ENCODE peak calls at places on chromosomes 3 and 15, in eight cellular contexts. E is neural progenitor cell; Q is ovary; H is CD8-positive, alpha-beta T cell; M is HCT116; S is stomach; C is Panc1; J is SK-N-SH. I is an unnamed sample.
A peak's percentile ranks its signal among the peaks of the same experiment; 100 is the strongest.

GRCh38 chr15:36365963-36366362 is 213.5 kb upstream of the CDIN1 start:
- DNase-seq in E (no peak), Q (no peak), H (no peak), M (no peak), S (no peak), C (no peak), J (no peak), I (no peak)

GRCh38 chr15:79028411-79028964 is 62.1 kb downstream of the RASGRF1 start:
- DNase-seq in E (peak; percentile 64), Q (no peak), H (no peak), M (peak; percentile 52), S (no peak), C (peak; percentile 52), J (peak; percentile 79), I (peak; percentile 56)

GRCh38 chr15:76176059-76176458 is 116.3 kb downstream of the TMEM266 start:
- DNase-seq in E (no peak), Q (no peak), H (no peak), M (no peak), S (no peak), C (no peak), J (no peak), I (no peak)

GRCh38 chr3:138009476-138010272 is at the start of gene CLDN18:
- DNase-seq in E (no peak), Q (no peak), H (no peak), M (no peak), S (peak; percentile 84), C (no peak), J (no peak), I (peak; percentile 58)

GRCh38 chr3:37183375-37183831 is 9.0 kb upstream of the LRRFIP2 start:
- DNase-seq in E (no peak), Q (no peak), H (no peak), M (peak; percentile 73), S (no peak), C (peak; percentile 86), J (no peak), I (no peak)

GRCh38 chr3:71589132-71589531 is 5.6 kb upstream of the FOXP1 start:
- DNase-seq in E (no peak), Q (no peak), H (no peak), M (no peak), S (no peak), C (no peak), J (no peak), I (no peak)

GRCh38 chr3:32181801-32182200 is 56.7 kb upstream of the CMTM8 start:
- DNase-seq in E (no peak), Q (no peak), H (no peak), M (no peak), S (no peak), C (no peak), J (no peak), I (no peak)

GRCh38 chr15:32867313-32867626 is 149.5 kb downstream of the GREM1 start:
- DNase-seq in E (no peak), Q (no peak), H (no peak), M (peak; percentile 68), S (no peak), C (no peak), J (no peak), I (peak; percentile 82)

GRCh38 chr3:125163739-125164601 is 48.6 kb downstream of the SLC12A8 start:
- DNase-seq in E (peak; percentile 43), Q (no peak), H (no peak), M (no peak), S (peak; percentile 71), C (peak; percentile 8), J (no peak), I (peak; percentile 66)

GRCh38 chr15:81596159-81596865 is 222.3 kb upstream of the TMC3 start:
- DNase-seq in E (no peak), Q (no peak), H (no peak), M (no peak), S (no peak), C (no peak), J (no peak), I (no peak)

GRCh38 chr3:177385831-177386301 is 188.6 kb upstream of the TBL1XR1 start:
- DNase-seq in E (no peak), Q (no peak), H (no peak), M (no peak), S (no peak), C (no peak), J (no peak), I (no peak)

GRCh38 chr15:93056836-93057235 is 32.2 kb downstream of the RGMA start:
- DNase-seq in E (no peak), Q (no peak), H (no peak), M (no peak), S (no peak), C (no peak), J (no peak), I (no peak)

DNA sequence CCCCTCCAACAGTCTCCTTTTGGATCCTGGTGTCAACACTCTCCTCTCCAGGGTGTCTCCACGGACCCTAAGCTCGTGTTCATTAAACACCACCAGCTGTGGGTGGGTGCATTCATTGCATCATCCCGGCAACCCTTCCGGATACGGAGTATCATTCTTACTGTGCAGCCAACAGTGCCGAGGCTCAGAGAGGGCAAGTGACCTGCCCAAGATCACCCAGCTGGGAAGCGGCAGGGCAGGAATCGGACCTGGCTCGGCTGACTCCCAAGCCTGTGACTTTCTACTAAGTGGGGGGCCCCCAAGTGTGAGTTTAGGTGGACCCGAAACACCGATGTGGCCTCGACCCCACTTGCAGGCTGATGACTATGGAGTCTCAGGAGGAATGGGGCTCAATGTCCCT is 20.4 kb downstream of the H1-8 start:
- DNase-seq in E (no peak), Q (no peak), H (no peak), M (no peak), S (no peak), C (no peak), J (no peak), I (no peak)
- H3K4me1 ChIP-seq in E (peaks cover 11% of the 10 kb centered on the region), Q (peaks cover 24% of the 10 kb centered on the region), H (no peaks in the 10 kb centered on the region), M (no peaks in the 10 kb centered on the region), S (peaks cover 37% of the 10 kb centered on the region), C (peaks cover 20% of the 10 kb centered on the region), J (peaks cover 32% of the 10 kb centered on the region), I (peaks cover 23% of the 10 kb centered on the region)

DNA sequence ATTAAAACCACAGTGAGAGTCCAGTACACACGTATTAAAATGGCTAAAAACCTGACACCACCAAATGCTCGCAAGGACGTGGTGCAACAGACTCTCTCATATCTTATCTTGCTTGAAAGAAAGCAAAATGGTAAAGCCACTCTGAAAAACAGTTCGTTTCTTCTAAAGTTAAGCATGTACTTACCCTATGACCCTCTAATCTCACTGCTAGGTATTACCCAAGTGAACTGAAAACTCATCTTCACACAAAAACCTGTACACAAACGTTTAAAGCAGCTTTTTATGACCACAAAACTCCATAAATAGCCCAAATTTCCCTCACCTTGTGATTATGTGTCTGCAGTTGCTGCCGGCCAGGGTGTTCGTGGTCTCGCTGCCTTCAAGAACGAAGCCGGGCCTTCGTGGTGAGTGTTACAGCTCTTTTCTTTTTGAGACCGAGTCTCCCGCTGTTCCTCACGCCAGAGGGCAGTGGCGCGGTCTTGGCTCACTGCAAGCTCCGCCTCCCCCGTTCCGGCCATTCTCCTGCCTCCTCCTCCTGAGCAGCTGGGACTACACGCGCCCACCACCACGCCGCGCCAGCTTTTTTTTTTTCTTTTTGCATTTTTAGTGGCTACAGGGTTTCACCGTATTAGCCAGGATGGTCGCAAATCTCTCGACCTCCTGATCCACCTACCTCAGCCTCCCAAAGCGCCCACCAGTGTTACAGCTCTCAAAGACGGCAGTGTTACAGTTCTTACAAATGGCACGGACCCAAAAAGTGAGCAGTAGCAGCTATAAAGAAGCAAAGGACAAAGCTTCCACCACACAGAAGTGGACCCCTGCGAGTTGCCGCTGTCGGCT is 165.4 kb downstream of the TJP1 start:
- DNase-seq in E (peak; percentile 86), Q (no peak), H (no peak), M (peak; percentile 74), S (no peak), C (no peak), J (no peak), I (peak; percentile 43)
- TF ChIP-seq CTCF in E (peak; percentile 37), Q (no peak), H (no peak), M (peak; percentile 58), S (no peak), C (peak; percentile 56), J (no peak), I (no peak)

DNA sequence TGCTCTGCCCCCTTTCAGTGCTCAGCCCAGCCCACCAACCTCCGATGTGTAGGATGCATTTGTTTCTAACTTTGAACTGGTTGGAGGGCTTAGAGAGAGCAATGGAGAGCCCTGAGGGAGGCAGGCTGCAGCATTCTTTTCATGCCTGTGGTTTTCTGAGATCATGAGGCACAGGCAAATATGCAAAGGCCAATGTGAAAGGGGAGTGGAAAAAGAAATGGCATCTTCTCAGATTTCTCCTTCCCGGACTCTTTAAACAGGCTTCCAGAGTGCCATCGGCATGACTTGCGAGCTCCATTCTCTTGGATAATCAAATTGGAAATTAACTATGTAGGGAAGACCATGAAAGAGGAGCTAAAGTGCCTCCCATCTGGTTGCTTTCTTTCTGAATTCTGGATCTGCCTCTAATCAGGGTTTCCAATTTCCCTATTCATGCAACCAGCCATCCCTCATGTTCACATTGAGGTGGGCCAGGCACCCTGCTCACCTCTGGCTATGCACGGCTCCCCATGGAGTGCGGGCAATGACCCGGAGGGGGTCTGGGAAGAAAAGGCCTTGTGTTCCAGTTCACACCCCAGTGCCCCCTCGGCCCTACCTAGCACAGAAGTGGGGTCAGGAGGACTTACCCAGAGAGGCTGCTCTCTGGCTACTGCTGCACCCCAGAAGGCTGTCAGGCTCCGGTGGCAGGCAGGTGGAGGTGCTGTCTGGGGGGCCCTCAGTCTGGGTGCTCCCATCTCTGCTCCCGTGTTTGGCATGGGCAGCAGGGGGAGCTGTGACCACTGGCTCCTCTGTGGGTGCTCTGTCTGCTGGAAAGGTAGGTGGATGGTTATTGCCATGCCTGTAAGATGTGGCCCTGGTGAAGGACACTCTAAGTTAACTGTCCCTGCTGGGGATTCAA is 16.1 kb downstream of the AMOTL2 start:
- DNase-seq in E (no peak), Q (no peak), H (no peak), M (peak; percentile 52), S (peak; percentile 51), C (no peak), J (peak; percentile 57), I (peak; percentile 75)
- H3K4me1 ChIP-seq in E (no peaks in the 10 kb centered on the region), Q (peaks cover 35% of the 10 kb centered on the region), H (peaks cover 1% of the 10 kb centered on the region), M (peaks cover 78% of the 10 kb centered on the region), S (peaks cover 92% of the 10 kb centered on the region), C (peaks cover 100% of the 10 kb centered on the region), J (peaks cover 69% of the 10 kb centered on the region), I (peaks cover 21% of the 10 kb centered on the region)

GRCh38 chr15:38688761-38689160 is 124.1 kb upstream of the RASGRP1 start:
- DNase-seq in E (no peak), Q (no peak), H (peak; percentile 66), M (no peak), S (no peak), C (no peak), J (no peak), I (no peak)

GRCh38 chr15:38691365-38691764 is 126.8 kb upstream of the RASGRP1 start:
- DNase-seq in E (no peak), Q (no peak), H (no peak), M (no peak), S (no peak), C (no peak), J (no peak), I (no peak)

GRCh38 chr15:38691951-38692788 is 127.6 kb upstream of the RASGRP1 start:
- DNase-seq in E (no peak), Q (no peak), H (no peak), M (no peak), S (no peak), C (no peak), J (no peak), I (no peak)

GRCh38 chr15:38690737-38691332 is 126.2 kb upstream of the RASGRP1 start:
- DNase-seq in E (peak; percentile 83), Q (peak; percentile 46), H (peak; percentile 87), M (peak; percentile 61), S (peak; percentile 73), C (no peak), J (peak; percentile 32), I (peak; percentile 85)

DNA sequence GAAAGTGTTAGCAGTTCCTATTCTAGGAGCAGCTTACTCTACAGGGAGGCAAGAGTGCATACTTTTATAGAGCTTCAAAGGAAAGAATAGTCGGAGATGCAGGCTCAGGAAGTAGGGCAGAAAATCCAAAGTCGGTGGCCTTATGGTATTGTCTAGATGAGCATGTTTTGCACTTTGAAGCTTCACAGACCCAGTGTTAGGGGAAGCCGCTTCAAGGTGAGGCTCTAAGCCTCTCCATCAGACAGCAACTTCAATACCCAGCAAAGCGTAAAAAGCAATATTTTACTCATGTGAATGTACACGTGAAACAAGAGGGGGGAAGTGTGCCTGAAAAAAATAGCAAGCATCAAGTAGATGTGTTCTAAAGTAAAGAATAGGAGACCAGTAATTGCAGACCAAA is 125.6 kb upstream of the RASGRP1 start:
- DNase-seq in E (no peak), Q (no peak), H (no peak), M (no peak), S (no peak), C (no peak), J (no peak), I (no peak)
- TF ChIP-seq CTCF in E (no peak), Q (no peak), H (no peak), M (no peak), S (no peak), C (no peak), J (no peak), I (no peak)

I was measured in cardiac muscle cell.